ENCODE peak calls at places on chromosomes 2 and 18, in ten cellular contexts. S is activated T-cell treated with anti-CD3 and anti-CD28 coated beads, Interleukin-2, amount 50 U/mL, for 24 hours; D is WTC11; J is upper lobe of right lung; Y is PC-3; P is transverse colon; C is aorta; H is right cardiac atrium; T is ovary; U is cardiac fibroblast. W is an unnamed sample.

GRCh38 chr2:64525323-64525625 is 1.1 kb downstream of the AFTPH start:
- DNase-seq in S (no peak), D (no peak), J (no peak), Y (peak), P (peak), C (no peak), H (no peak), T (no peak), U (peak), W (peak)

GRCh38 chr2:66024396-66024795 is 410.5 kb upstream of the MEIS1 start:
- DNase-seq in S (no peak), D (peak), J (no peak), Y (no peak), P (no peak), C (no peak), H (no peak), T (no peak), U (no peak), W (no peak)

GRCh38 chr2:101698419-101699190 is 1.1 kb downstream of the MAP4K4 start:
- DNase-seq in S (peak), D (no peak), J (no peak), Y (peak), P (no peak), C (no peak), H (no peak), T (no peak), U (peak), W (no peak)

GRCh38 chr2:181146171-181146570 is 165.8 kb downstream of the UBE2E3 start:
- DNase-seq in S (no peak), D (no peak), J (no peak), Y (no peak), P (no peak), C (no peak), H (no peak), T (no peak), U (no peak), W (no peak)

GRCh38 chr2:45269149-45269793 is 260.0 kb upstream of the SIX2 start:
- DNase-seq in S (no peak), D (no peak), J (no peak), Y (peak), P (no peak), C (no peak), H (peak), T (no peak), U (peak), W (no peak)

GRCh38 chr2:16685340-16685715 is 19.7 kb upstream of the CYRIA start:
- DNase-seq in S (no peak), D (no peak), J (no peak), Y (no peak), P (no peak), C (no peak), H (no peak), T (no peak), U (no peak), W (no peak)

GRCh38 chr2:44705356-44705755 is 236.1 kb upstream of the SIX3 start:
- DNase-seq in S (no peak), D (no peak), J (no peak), Y (no peak), P (no peak), C (no peak), H (no peak), T (no peak), U (no peak), W (no peak)

GRCh38 chr18:39959839-39960238 is 1995.2 kb upstream of the PIK3C3 start:
- DNase-seq in S (no peak), D (no peak), J (no peak), Y (peak), P (no peak), C (no peak), H (no peak), T (no peak), U (no peak), W (no peak)

W was measured in NK-92 treated with Interleukin-12 subunit alpha and Interleukin-12 subunit beta, amount 100 ng/mL, for 24 hours.